ENCODE peak calls at places on chromosomes 1 and 21, in six cellular contexts. One of them, this sample, is unnamed. For H3K4me1, the result is how much of the 10 kb centered on the place peaks cover.

GRCh38 chr1:236952279-236953003 is 51.8 kb downstream of the MT1HL1 start:
- DNase-seq in mesenchymal stem cell: no peak
- DNase-seq in esophagus muscularis mucosa: no peak
- DNase-seq in OCI-LY7: no peak
- DNase-seq in uterus: no peak
- DNase-seq in kidney: no peak
- DNase-seq in this sample: no peak

GRCh38 chr21:36381841-36382589 is 3.2 kb upstream of the CHAF1B start:
- DNase-seq in kidney: no peak
- DNase-seq in uterus: no peak
- DNase-seq in mesenchymal stem cell: no peak
- DNase-seq in OCI-LY7: no peak
- DNase-seq in esophagus muscularis mucosa: no peak
- DNase-seq in this sample: no peak

GRCh38 chr1:231171623-231172197 is 9.9 kb downstream of the TRIM67 start:
- DNase-seq in uterus: no peak
- DNase-seq in mesenchymal stem cell: no peak
- DNase-seq in esophagus muscularis mucosa: no peak
- DNase-seq in OCI-LY7: no peak
- DNase-seq in kidney: no peak
- DNase-seq in this sample: no peak

GRCh38 chr1:92820551-92820950 is 11.3 kb upstream of the RPL5 start:
- DNase-seq in OCI-LY7: no peak
- DNase-seq in esophagus muscularis mucosa: no peak
- DNase-seq in mesenchymal stem cell: no peak
- DNase-seq in kidney: no peak
- DNase-seq in uterus: no peak
- DNase-seq in this sample: no peak

GRCh38 chr1:44924835-44925464 is 61.4 kb downstream of the EIF2B3 start:
- DNase-seq in OCI-LY7: peak
- DNase-seq in esophagus muscularis mucosa: no peak
- DNase-seq in mesenchymal stem cell: peak
- DNase-seq in kidney: no peak
- DNase-seq in uterus: no peak
- DNase-seq in this sample: no peak

GRCh38 chr1:30907641-30908445 is 715 bp downstream of the SDC3 start:
- DNase-seq in uterus: peak
- DNase-seq in esophagus muscularis mucosa: no peak
- DNase-seq in mesenchymal stem cell: no peak
- DNase-seq in kidney: peak
- DNase-seq in OCI-LY7: no peak
- DNase-seq in this sample: no peak

GRCh38 chr1:59748123-59748522 is 66.6 kb upstream of the HOOK1 start:
- DNase-seq in OCI-LY7: no peak
- DNase-seq in mesenchymal stem cell: no peak
- DNase-seq in esophagus muscularis mucosa: peak
- DNase-seq in uterus: no peak
- DNase-seq in kidney: no peak
- DNase-seq in this sample: no peak

GRCh38 chr1:34970829-34971228 is 14.3 kb downstream of the TMEM35B start:
- DNase-seq in kidney: no peak
- DNase-seq in mesenchymal stem cell: no peak
- DNase-seq in uterus: no peak
- DNase-seq in esophagus muscularis mucosa: no peak
- DNase-seq in OCI-LY7: no peak
- DNase-seq in this sample: no peak

GRCh38 chr1:226908419-226908818 is 31.7 kb upstream of the COQ8A start:
- DNase-seq in OCI-LY7: no peak
- DNase-seq in esophagus muscularis mucosa: no peak
- DNase-seq in kidney: no peak
- DNase-seq in mesenchymal stem cell: no peak
- DNase-seq in uterus: no peak
- DNase-seq in this sample: no peak

GRCh38 chr1:2514863-2515762 is 11.3 kb downstream of the PANK4 start:
- DNase-seq in esophagus muscularis mucosa: no peak
- DNase-seq in mesenchymal stem cell: no peak
- DNase-seq in uterus: no peak
- DNase-seq in kidney: no peak
- DNase-seq in OCI-LY7: no peak
- DNase-seq in this sample: no peak

GRCh38 chr1:97457446-97458089 is 463.3 kb downstream of the DPYD start:
- DNase-seq in kidney: no peak
- DNase-seq in esophagus muscularis mucosa: no peak
- DNase-seq in uterus: no peak
- DNase-seq in OCI-LY7: no peak
- DNase-seq in mesenchymal stem cell: no peak
- DNase-seq in this sample: no peak

GRCh38 chr1:243421784-243422183 is 165.9 kb downstream of the SDCCAG8 start:
- DNase-seq in OCI-LY7: no peak
- DNase-seq in esophagus muscularis mucosa: no peak
- DNase-seq in uterus: peak
- DNase-seq in kidney: no peak
- DNase-seq in mesenchymal stem cell: peak
- DNase-seq in this sample: peak

GRCh38 chr1:41329662-41330587 is 31.3 kb upstream of the FOXO6 start:
- DNase-seq in esophagus muscularis mucosa: peak
- DNase-seq in mesenchymal stem cell: no peak
- DNase-seq in OCI-LY7: no peak
- DNase-seq in uterus: no peak
- DNase-seq in kidney: no peak
- DNase-seq in this sample: no peak

GRCh38 chr1:83508485-83509151 is 490.3 kb downstream of the TTLL7 start:
- DNase-seq in kidney: no peak
- DNase-seq in uterus: peak
- DNase-seq in OCI-LY7: no peak
- DNase-seq in mesenchymal stem cell: peak
- DNase-seq in esophagus muscularis mucosa: peak
- DNase-seq in this sample: no peak

GRCh38 chr1:22889213-22889827 is 83.3 kb downstream of the LACTBL1 start:
- DNase-seq in OCI-LY7: peak
- DNase-seq in uterus: no peak
- DNase-seq in esophagus muscularis mucosa: no peak
- DNase-seq in mesenchymal stem cell: peak
- DNase-seq in kidney: no peak
- DNase-seq in this sample: no peak

GRCh38 chr1:234613992-234614584 is 4.1 kb upstream of the IRF2BP2 start:
- DNase-seq in esophagus muscularis mucosa: no peak
- DNase-seq in uterus: no peak
- DNase-seq in kidney: no peak
- DNase-seq in OCI-LY7: no peak
- DNase-seq in mesenchymal stem cell: no peak
- DNase-seq in this sample: no peak

GRCh38 chr1:221740941-221741363 is 937 bp downstream of the DUSP10 start:
- DNase-seq in esophagus muscularis mucosa: peak
- DNase-seq in OCI-LY7: peak
- DNase-seq in uterus: no peak
- DNase-seq in mesenchymal stem cell: no peak
- DNase-seq in kidney: no peak
- DNase-seq in this sample: no peak

GRCh38 chr21:40053007-40053406 is 185.8 kb downstream of the PCP4 start:
- DNase-seq in esophagus muscularis mucosa: no peak
- DNase-seq in uterus: peak
- DNase-seq in mesenchymal stem cell: no peak
- DNase-seq in kidney: no peak
- DNase-seq in OCI-LY7: no peak
- DNase-seq in this sample: no peak

GRCh38 chr1:118933051-118933781 is 54.9 kb downstream of the TBX15 start:
- DNase-seq in OCI-LY7: no peak
- DNase-seq in mesenchymal stem cell: no peak
- DNase-seq in uterus: no peak
- DNase-seq in kidney: no peak
- DNase-seq in esophagus muscularis mucosa: no peak
- DNase-seq in this sample: no peak

GRCh38 chr1:216917039-216917438 is 193.8 kb upstream of the ESRRG start:
- DNase-seq in mesenchymal stem cell: no peak
- DNase-seq in OCI-LY7: no peak
- DNase-seq in uterus: no peak
- DNase-seq in esophagus muscularis mucosa: no peak
- DNase-seq in kidney: no peak
- DNase-seq in this sample: no peak

GRCh38 chr21:25742900-25743299 is 8.1 kb downstream of the GABPA start:
- DNase-seq in mesenchymal stem cell: no peak
- DNase-seq in OCI-LY7: peak
- DNase-seq in kidney: no peak
- DNase-seq in esophagus muscularis mucosa: no peak
- DNase-seq in uterus: no peak
- DNase-seq in this sample: no peak

GRCh38 chr1:77282187-77282865 is 507 bp downstream of the AK5 start:
- DNase-seq in esophagus muscularis mucosa: no peak
- DNase-seq in uterus: no peak
- DNase-seq in mesenchymal stem cell: peak
- DNase-seq in OCI-LY7: no peak
- DNase-seq in kidney: peak
- DNase-seq in this sample: peak

GRCh38 chr1:7704214-7705047 is 66.7 kb upstream of the VAMP3 start:
- DNase-seq in kidney: peak
- DNase-seq in esophagus muscularis mucosa: peak
- DNase-seq in mesenchymal stem cell: peak
- DNase-seq in OCI-LY7: no peak
- DNase-seq in uterus: peak
- DNase-seq in this sample: peak

GRCh38 chr1:226649780-226650179 is 89.3 kb downstream of the ITPKB start:
- DNase-seq in kidney: peak
- DNase-seq in esophagus muscularis mucosa: no peak
- DNase-seq in mesenchymal stem cell: no peak
- DNase-seq in uterus: no peak
- DNase-seq in OCI-LY7: peak
- DNase-seq in this sample: no peak

GRCh38 chr1:171434717-171435346 is 50.5 kb upstream of the PRRC2C start:
- DNase-seq in OCI-LY7: no peak
- DNase-seq in uterus: peak
- DNase-seq in kidney: no peak
- DNase-seq in esophagus muscularis mucosa: no peak
- DNase-seq in mesenchymal stem cell: peak
- DNase-seq in this sample: peak

GRCh38 chr1:156892190-156893047 is 1.1 kb upstream of the PEAR1 start:
- DNase-seq in uterus: peak
- DNase-seq in mesenchymal stem cell: peak
- DNase-seq in kidney: peak
- DNase-seq in esophagus muscularis mucosa: peak
- DNase-seq in OCI-LY7: peak
- DNase-seq in this sample: peak

GRCh38 chr1:89761901-89762300 is 58.9 kb upstream of the LRRC8D start:
- DNase-seq in esophagus muscularis mucosa: no peak
- DNase-seq in uterus: no peak
- DNase-seq in kidney: no peak
- DNase-seq in OCI-LY7: no peak
- DNase-seq in mesenchymal stem cell: no peak
- DNase-seq in this sample: no peak

GRCh38 chr21:42059141-42059540 is 12.0 kb upstream of the UMODL1 start:
- DNase-seq in kidney: peak
- DNase-seq in uterus: no peak
- DNase-seq in mesenchymal stem cell: no peak
- DNase-seq in OCI-LY7: no peak
- DNase-seq in esophagus muscularis mucosa: no peak
- DNase-seq in this sample: no peak

GRCh38 chr21:37984416-37984815 is 68.2 kb upstream of the KCNJ6 start:
- DNase-seq in uterus: no peak
- DNase-seq in kidney: no peak
- DNase-seq in OCI-LY7: no peak
- DNase-seq in esophagus muscularis mucosa: no peak
- DNase-seq in mesenchymal stem cell: no peak
- DNase-seq in this sample: no peak

GRCh38 chr21:37987668-37988067 is 71.4 kb upstream of the KCNJ6 start:
- DNase-seq in OCI-LY7: no peak
- DNase-seq in uterus: no peak
- DNase-seq in mesenchymal stem cell: no peak
- DNase-seq in kidney: no peak
- DNase-seq in esophagus muscularis mucosa: no peak
- DNase-seq in this sample: no peak

GRCh38 chr21:37986000-37986399 is 69.7 kb upstream of the KCNJ6 start:
- DNase-seq in OCI-LY7: no peak
- DNase-seq in uterus: no peak
- DNase-seq in kidney: no peak
- DNase-seq in mesenchymal stem cell: no peak
- DNase-seq in esophagus muscularis mucosa: no peak
- DNase-seq in this sample: no peak

GRCh38 chr21:37983336-37984095 is 67.3 kb upstream of the KCNJ6 start:
- DNase-seq in esophagus muscularis mucosa: no peak
- DNase-seq in kidney: no peak
- DNase-seq in mesenchymal stem cell: no peak
- DNase-seq in uterus: no peak
- DNase-seq in OCI-LY7: no peak
- DNase-seq in this sample: no peak

GRCh38 chr21:37986751-37987399 is 70.6 kb upstream of the KCNJ6 start:
- DNase-seq in esophagus muscularis mucosa: no peak
- DNase-seq in kidney: no peak
- DNase-seq in uterus: no peak
- DNase-seq in OCI-LY7: no peak
- DNase-seq in mesenchymal stem cell: no peak
- DNase-seq in this sample: no peak
- H3K4me3 ChIP-seq in esophagus muscularis mucosa: no peak
- H3K4me3 ChIP-seq in kidney: no peak
- H3K4me3 ChIP-seq in uterus: no peak
- H3K4me3 ChIP-seq in OCI-LY7: no peak
- H3K4me3 ChIP-seq in mesenchymal stem cell: no peak
- H3K4me3 ChIP-seq in this sample: no peak

GRCh38 chr1:167430134-167430848 is 88.0 kb downstream of the CD247 start:
- DNase-seq in uterus: no peak
- DNase-seq in mesenchymal stem cell: no peak
- DNase-seq in esophagus muscularis mucosa: no peak
- DNase-seq in OCI-LY7: peak
- DNase-seq in kidney: no peak
- DNase-seq in this sample: no peak
- H3K27ac ChIP-seq in uterus: no peak
- H3K27ac ChIP-seq in mesenchymal stem cell: no peak
- H3K27ac ChIP-seq in esophagus muscularis mucosa: no peak
- H3K27ac ChIP-seq in OCI-LY7: peak
- H3K27ac ChIP-seq in kidney: no peak
- H3K27ac ChIP-seq in this sample: no peak

GRCh38 chr1:179298952-179299351 is 5.4 kb downstream of the SOAT1 start:
- DNase-seq in kidney: no peak
- DNase-seq in uterus: no peak
- DNase-seq in mesenchymal stem cell: no peak
- DNase-seq in OCI-LY7: peak
- DNase-seq in esophagus muscularis mucosa: no peak
- DNase-seq in this sample: no peak
- H3K4me1 ChIP-seq in kidney: under half
- H3K4me1 ChIP-seq in uterus: under half
- H3K4me1 ChIP-seq in mesenchymal stem cell: under half
- H3K4me1 ChIP-seq in OCI-LY7: under half
- H3K4me1 ChIP-seq in esophagus muscularis mucosa: under half
- H3K4me1 ChIP-seq in this sample: under half

DNA sequence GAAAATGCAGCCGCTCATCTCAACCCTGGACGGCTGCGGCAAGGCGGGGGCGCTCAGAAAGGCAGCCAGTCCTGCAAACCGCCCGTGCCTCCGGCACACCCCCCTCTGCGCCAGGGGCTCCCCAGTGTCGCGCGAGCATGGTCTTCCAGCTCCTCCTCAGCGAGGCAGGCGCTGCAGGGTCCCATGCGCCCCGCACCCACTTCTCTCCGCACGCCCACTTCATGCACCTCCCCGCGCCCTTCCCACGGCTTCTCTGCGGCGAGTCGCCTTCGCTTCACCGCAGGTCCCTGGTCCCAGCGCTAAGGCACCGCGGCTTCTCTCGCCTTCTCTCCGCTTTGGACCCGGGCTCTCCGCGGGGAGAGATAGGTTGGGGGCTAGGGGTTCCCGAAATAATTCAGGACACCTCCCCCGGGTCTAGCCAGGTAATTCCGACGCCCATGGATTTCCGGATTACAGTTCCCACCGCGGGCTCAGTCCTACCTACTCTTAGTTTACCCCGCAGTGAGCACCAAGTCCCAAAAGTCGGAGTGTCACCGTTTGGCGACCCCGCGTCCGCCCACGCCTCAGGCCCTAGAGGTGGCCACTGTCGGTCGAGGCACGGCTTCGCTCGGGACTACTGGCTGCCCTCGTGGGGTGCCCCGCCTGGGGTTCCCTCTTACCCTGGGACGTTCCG is 67.5 kb downstream of the SYT2 start:
- DNase-seq in OCI-LY7: no peak
- DNase-seq in uterus: no peak
- DNase-seq in kidney: no peak
- DNase-seq in mesenchymal stem cell: no peak
- DNase-seq in esophagus muscularis mucosa: no peak
- DNase-seq in this sample: no peak
- H3K4me3 ChIP-seq in OCI-LY7: no peak
- H3K4me3 ChIP-seq in uterus: peak
- H3K4me3 ChIP-seq in kidney: peak
- H3K4me3 ChIP-seq in mesenchymal stem cell: no peak
- H3K4me3 ChIP-seq in esophagus muscularis mucosa: peak
- H3K4me3 ChIP-seq in this sample: no peak

This sample was measured in body of pancreas.